ENCODE peak calls at places on chromosomes 3 and 15, in six cellular contexts. O is GM12878, Y is HepG2, N is HCT116, T is Panc1, Z is upper lobe of left lung. F is an unnamed sample.

GRCh38 chr3:16486201-16486600 is 27.3 kb downstream of the RFTN1 start:
- ATAC-seq in O (no peak), Y (no peak), N (no peak), T (no peak), Z (no peak), F (no peak)

GRCh38 chr15:57263520-57263919 is 112.8 kb upstream of the CGNL1 start:
- ATAC-seq in O (no peak), Y (no peak), N (no peak), T (no peak), Z (no peak), F (no peak)

GRCh38 chr3:44914936-44915335 is 40.5 kb downstream of the TGM4 start:
- ATAC-seq in O (peak; percentile 44), Y (peak; percentile 86), N (peak; percentile 87), T (peak; percentile 80), Z (peak; percentile 59), F (no peak)

GRCh38 chr15:89103481-89104171 is 15.4 kb downstream of the ABHD2 start:
- ATAC-seq in O (no peak), Y (no peak), N (no peak), T (no peak), Z (no peak), F (no peak)

GRCh38 chr15:37695719-37696118 is 238.7 kb upstream of the TMCO5A start:
- ATAC-seq in O (no peak), Y (no peak), N (no peak), T (no peak), Z (no peak), F (no peak)

GRCh38 chr15:41772720-41773331 is 1.5 kb upstream of the MAPKBP1 start:
- ATAC-seq in O (peak; percentile 51), Y (peak; percentile 28), N (peak; percentile 24), T (peak; percentile 45), Z (peak; percentile 60), F (peak; percentile 15)

GRCh38 chr3:107992976-107993684 is 97.7 kb downstream of the CD47 start:
- ATAC-seq in O (peak; percentile 68), Y (no peak), N (no peak), T (no peak), Z (peak; percentile 23), F (no peak)

GRCh38 chr3:184039414-184039813 is 7.9 kb downstream of the HTR3D start:
- ATAC-seq in O (no peak), Y (no peak), N (no peak), T (no peak), Z (peak; percentile 69), F (peak; percentile 85)

GRCh38 chr3:195286115-195286872 is 15.3 kb upstream of the XXYLT1 start:
- ATAC-seq in O (no peak), Y (no peak), N (no peak), T (peak; percentile 53), Z (no peak), F (no peak)

GRCh38 chr15:51830279-51830806 is 890 bp downstream of the TMOD3 start:
- ATAC-seq in O (peak; percentile 38), Y (peak; percentile 46), N (no peak), T (no peak), Z (no peak), F (no peak)

GRCh38 chr3:30672959-30673358 is 66.6 kb downstream of the TGFBR2 start:
- ATAC-seq in O (no peak), Y (peak; percentile 9), N (no peak), T (no peak), Z (no peak), F (peak; percentile 81)

GRCh38 chr3:194485471-194485875 is 1.3 kb downstream of the ATP13A3 start:
- ATAC-seq in O (no peak), Y (no peak), N (no peak), T (no peak), Z (no peak), F (no peak)

GRCh38 chr3:50926868-50927267 is 252.1 kb downstream of the DOCK3 start:
- ATAC-seq in O (no peak), Y (no peak), N (no peak), T (no peak), Z (no peak), F (no peak)

GRCh38 chr3:142618917-142619401 is 22.8 kb downstream of the PLS1 start:
- ATAC-seq in O (no peak), Y (no peak), N (peak; percentile 77), T (peak; percentile 90), Z (no peak), F (no peak)

GRCh38 chr15:72197045-72197459 is 535 bp downstream of the GRAMD2A start:
- ATAC-seq in O (no peak), Y (peak; percentile 35), N (peak; percentile 20), T (peak; percentile 3), Z (no peak), F (no peak)

GRCh38 chr3:186192823-186193222 is 83.9 kb upstream of the ETV5 start:
- ATAC-seq in O (no peak), Y (peak; percentile 42), N (no peak), T (no peak), Z (no peak), F (no peak)

GRCh38 chr3:186189492-186189891 is 80.6 kb upstream of the ETV5 start:
- ATAC-seq in O (no peak), Y (no peak), N (no peak), T (no peak), Z (no peak), F (no peak)

GRCh38 chr3:186198442-186198841 is 89.6 kb upstream of the ETV5 start:
- ATAC-seq in O (no peak), Y (no peak), N (no peak), T (no peak), Z (no peak), F (no peak)

GRCh38 chr3:186194451-186194811 is 85.5 kb upstream of the ETV5 start:
- ATAC-seq in O (no peak), Y (no peak), N (no peak), T (no peak), Z (no peak), F (no peak)

GRCh38 chr3:186193534-186194450 is 84.9 kb upstream of the ETV5 start:
- ATAC-seq in O (no peak), Y (no peak), N (no peak), T (no peak), Z (peak; percentile 60), F (peak; percentile 55)
- H3K4me3 ChIP-seq in O (no peak overlapping the region), Y (no peak overlapping the region), N (no peak overlapping the region), T (no peak overlapping the region), Z (peak overlapping the region; percentile 37), F (no peak overlapping the region)

GRCh38 chr15:77991029-77991406 is 86.5 kb downstream of the TBC1D2B start:
- ATAC-seq in O (no peak), Y (peak; percentile 13), N (no peak), T (no peak), Z (no peak), F (no peak)
- H3K27ac ChIP-seq in O (no peak overlapping the region), Y (no peak overlapping the region), N (no peak overlapping the region), T (peak overlapping the region; percentile 51), Z (peak overlapping the region; percentile 59), F (peak overlapping the region; percentile 81)

GRCh38 chr3:98821072-98821471 is 57.9 kb downstream of the ST3GAL6 start:
- ATAC-seq in O (no peak), Y (no peak), N (no peak), T (no peak), Z (no peak), F (no peak)
- TF ChIP-seq POLR2AphosphoS5 in O (no peak), Y (no peak), N (no peak), T (no peak), Z (no peak), F (no peak)

DNA sequence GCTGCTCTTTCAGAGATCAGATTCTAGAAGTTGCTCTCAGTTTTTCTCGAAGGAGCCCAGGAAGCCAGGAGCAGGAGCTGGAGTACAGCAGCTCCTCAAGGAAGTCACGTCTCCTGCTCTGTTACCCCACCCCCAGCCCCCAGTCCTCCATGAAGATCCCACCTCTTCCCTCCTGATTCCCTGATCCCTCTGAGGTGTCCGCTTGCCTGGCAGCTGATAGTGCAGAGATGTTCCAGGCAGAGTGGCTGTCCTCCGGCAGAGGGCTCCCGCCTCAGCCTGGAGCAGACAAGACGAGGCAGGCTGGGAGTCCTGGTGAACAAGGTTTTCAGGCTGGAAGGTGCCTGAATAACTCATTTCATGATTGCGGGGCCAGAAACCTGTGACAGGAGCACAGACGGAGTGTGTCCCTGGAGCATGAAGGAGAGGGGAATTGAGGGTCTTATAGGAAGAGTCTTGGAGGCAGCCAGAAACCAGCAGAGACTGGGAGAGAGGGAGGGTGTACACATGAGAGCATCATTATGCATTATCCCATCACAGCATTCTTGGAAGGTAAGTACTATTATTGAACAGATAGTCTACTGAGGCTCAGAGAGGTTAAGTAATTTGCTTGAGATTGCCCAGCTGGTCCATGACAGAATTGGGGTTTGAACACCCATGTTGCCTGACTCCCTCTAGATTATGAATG is 1.2 kb downstream of the HRH1 start:
- ATAC-seq in O (peak; percentile 58), Y (peak; percentile 99), N (peak; percentile 90), T (peak; percentile 92), Z (peak; percentile 73), F (peak; percentile 77)
- H3K4me3 ChIP-seq in O (no peak overlapping the region), Y (no peak overlapping the region), N (peak overlapping the region; percentile 48), T (peak overlapping the region; percentile 71), Z (peak overlapping the region; percentile 61), F (peak overlapping the region; percentile 52)

DNA sequence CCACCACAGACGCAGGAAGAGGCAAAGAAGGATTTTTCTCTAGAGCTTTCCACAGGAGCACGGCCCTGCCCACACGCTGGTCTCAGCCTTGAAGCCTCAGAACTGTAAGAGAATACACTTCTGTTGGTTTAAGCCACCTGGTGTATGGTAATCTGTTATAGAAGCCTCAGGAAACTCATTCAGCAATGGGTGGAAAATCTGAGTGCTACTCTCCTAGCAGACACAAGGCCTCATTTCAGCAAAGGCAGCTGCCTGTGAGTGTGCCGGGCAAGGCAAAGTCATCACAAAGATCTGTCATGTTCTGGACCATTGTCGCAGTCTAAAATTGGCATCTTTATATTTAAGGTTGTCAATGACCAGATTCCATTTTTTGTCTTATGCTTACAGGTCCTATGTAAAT is 31.0 kb downstream of the ATP10A start:
- ATAC-seq in O (no peak), Y (no peak), N (no peak), T (no peak), Z (no peak), F (no peak)
- H3K27ac ChIP-seq in O (no peak overlapping the region), Y (no peak overlapping the region), N (no peak overlapping the region), T (no peak overlapping the region), Z (no peak overlapping the region), F (peak overlapping the region; percentile 91)

GRCh38 chr3:175094344-175094743 is 235.2 kb downstream of the NAALADL2 start:
- ATAC-seq in O (no peak), Y (no peak), N (no peak), T (no peak), Z (no peak), F (no peak)
- TF ChIP-seq POLR2AphosphoS5 in O (no peak), Y (no peak), N (no peak), T (no peak), Z (no peak), F (no peak)

DNA sequence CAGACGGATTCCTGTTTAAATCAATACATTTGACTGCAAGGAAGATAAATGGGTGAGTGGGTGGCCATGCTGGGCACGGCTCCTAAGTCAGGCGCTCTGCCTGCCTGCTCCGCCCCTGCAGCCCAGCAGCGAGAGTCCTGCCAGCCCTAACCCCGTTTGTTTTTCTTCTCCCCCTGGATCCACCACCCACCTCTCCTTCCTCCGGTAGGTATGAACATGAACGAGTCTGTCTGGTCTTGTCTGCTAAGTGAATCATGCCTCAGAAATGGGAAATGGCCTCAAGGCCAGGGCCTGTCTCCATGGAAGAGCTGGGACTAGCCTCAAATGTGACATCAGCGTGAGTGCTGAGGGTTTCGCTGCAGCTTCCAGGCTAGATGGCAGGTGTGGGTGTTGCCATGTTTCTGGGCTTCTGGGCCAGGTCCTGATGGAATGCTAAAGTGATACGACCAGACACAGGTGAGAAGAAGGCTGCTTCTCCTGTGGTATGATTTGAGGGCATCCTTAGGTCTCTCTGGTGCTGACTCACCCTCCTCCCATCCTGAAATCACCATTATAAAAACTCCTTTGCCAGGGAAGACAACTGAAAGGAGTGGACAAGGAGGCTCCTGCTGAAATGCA is 5.6 kb upstream of the FEM1B start:
- ATAC-seq in O (no peak), Y (peak; percentile 68), N (peak; percentile 81), T (peak; percentile 70), Z (no peak), F (peak; percentile 61)
- H3K4me3 ChIP-seq in O (no peak overlapping the region), Y (peak overlapping the region; percentile 44), N (peak overlapping the region; percentile 19), T (no peak overlapping the region), Z (no peak overlapping the region), F (no peak overlapping the region)